ENCODE peak calls at places on chromosomes 7 and 10, in ten cellular contexts. R is WERI-Rb-1; A is CD8-positive, alpha-beta T cell; G is body of pancreas; Z is fibroblast of the aortic adventitia; O is vagina; N is A673; I is uterus; U is lower lobe of right lung; J is heart left ventricle. X is an unnamed sample.

GRCh38 chr10:102408728-102409603 is 9.6 kb downstream of the PSD start:
- DNase-seq in R (no peak), A (peak), G (peak), Z (no peak), O (no peak), N (peak), I (peak), U (peak), J (peak), X (peak)

GRCh38 chr10:47062801-47063200 is 151.6 kb downstream of the PTPN20 start:
- DNase-seq in R (peak), A (no peak), G (no peak), Z (peak), O (no peak), N (no peak), I (no peak), U (no peak), J (no peak), X (no peak)

GRCh38 chr7:132463922-132464321 is 112.3 kb downstream of the PLXNA4 start:
- DNase-seq in R (no peak), A (no peak), G (no peak), Z (no peak), O (no peak), N (no peak), I (no peak), U (no peak), J (no peak), X (no peak)

GRCh38 chr10:14601872-14602725 is 172.6 kb downstream of the FAM107B start:
- DNase-seq in R (no peak), A (peak), G (peak), Z (peak), O (no peak), N (peak), I (peak), U (peak), J (no peak), X (no peak)

GRCh38 chr7:128821724-128822123 is 8.5 kb upstream of the FLNC start:
- DNase-seq in R (no peak), A (no peak), G (no peak), Z (no peak), O (no peak), N (no peak), I (no peak), U (no peak), J (no peak), X (no peak)

GRCh38 chr7:106891545-106892410 is 26.7 kb downstream of the PIK3CG start:
- DNase-seq in R (no peak), A (no peak), G (no peak), Z (no peak), O (no peak), N (no peak), I (no peak), U (no peak), J (no peak), X (no peak)

GRCh38 chr10:125820705-125821104 is 2.4 kb downstream of the UROS start:
- DNase-seq in R (no peak), A (no peak), G (no peak), Z (no peak), O (no peak), N (no peak), I (no peak), U (no peak), J (no peak), X (no peak)

GRCh38 chr7:2956526-2957368 is 86.9 kb downstream of the CARD11 start:
- DNase-seq in R (no peak), A (no peak), G (no peak), Z (peak), O (no peak), N (no peak), I (no peak), U (no peak), J (no peak), X (no peak)

GRCh38 chr10:110074298-110074697 is 66.5 kb downstream of the ADD3 start:
- DNase-seq in R (no peak), A (no peak), G (no peak), Z (peak), O (no peak), N (no peak), I (no peak), U (no peak), J (no peak), X (no peak)

GRCh38 chr7:44145419-44145968 is 4.4 kb upstream of the MYL7 start:
- DNase-seq in R (no peak), A (peak), G (no peak), Z (no peak), O (no peak), N (no peak), I (peak), U (no peak), J (no peak), X (peak)

GRCh38 chr7:67723591-67723990 is 727.0 kb downstream of the TYW1 start:
- DNase-seq in R (peak), A (no peak), G (no peak), Z (no peak), O (no peak), N (peak), I (no peak), U (no peak), J (no peak), X (no peak)

GRCh38 chr7:154296443-154296842 is 244.2 kb downstream of the DPP6 start:
- DNase-seq in R (no peak), A (no peak), G (no peak), Z (no peak), O (no peak), N (no peak), I (no peak), U (no peak), J (no peak), X (no peak)

GRCh38 chr7:69652947-69653701 is 54.8 kb downstream of the AUTS2 start:
- DNase-seq in R (no peak), A (no peak), G (no peak), Z (no peak), O (no peak), N (no peak), I (no peak), U (no peak), J (no peak), X (no peak)

GRCh38 chr7:124898523-124898922 is 31.1 kb downstream of the POT1 start:
- DNase-seq in R (no peak), A (no peak), G (no peak), Z (no peak), O (no peak), N (no peak), I (no peak), U (no peak), J (no peak), X (no peak)

GRCh38 chr7:53350241-53350640 is 314.8 kb downstream of the POM121L12 start:
- DNase-seq in R (peak), A (no peak), G (no peak), Z (no peak), O (no peak), N (no peak), I (no peak), U (no peak), J (no peak), X (peak)

GRCh38 chr10:105950410-105950809 is 1214.1 kb downstream of the SORCS1 start:
- DNase-seq in R (peak), A (no peak), G (peak), Z (peak), O (no peak), N (peak), I (peak), U (peak), J (peak), X (peak)

GRCh38 chr7:12222889-12223579 is 11.9 kb downstream of the TMEM106B start:
- DNase-seq in R (no peak), A (no peak), G (no peak), Z (no peak), O (no peak), N (no peak), I (no peak), U (no peak), J (no peak), X (no peak)

GRCh38 chr10:47384148-47384921 is at the start of gene ZNF488:
- DNase-seq in R (peak), A (peak), G (peak), Z (peak), O (peak), N (peak), I (peak), U (peak), J (peak), X (peak)

DNA sequence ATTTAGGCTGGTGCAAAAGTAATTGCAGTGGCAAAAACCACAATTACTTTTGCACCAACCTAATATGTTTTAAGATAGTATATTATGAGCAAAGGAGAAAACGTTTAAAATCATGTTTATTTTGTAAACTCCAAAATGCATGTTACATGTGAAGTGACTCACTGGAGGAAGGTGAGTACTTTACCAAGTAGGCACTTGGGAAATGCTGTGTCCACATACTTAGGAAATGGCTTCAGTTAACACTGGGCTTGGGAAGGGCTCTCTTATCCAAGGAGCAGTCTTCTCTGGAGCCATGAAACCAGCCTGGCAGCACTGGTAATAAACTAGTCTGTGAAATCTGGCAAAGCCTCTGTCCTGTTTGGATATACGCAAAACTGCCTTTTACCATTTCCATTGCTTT is 4.4 kb downstream of the RPS24 start:
- DNase-seq in R (no peak), A (no peak), G (no peak), Z (no peak), O (no peak), N (no peak), I (no peak), U (no peak), J (no peak), X (no peak)
- H3K4me3 ChIP-seq in R (no peak), A (no peak), G (no peak), Z (no peak), O (no peak), N (no peak), I (no peak), U (no peak), J (no peak), X (no peak)

DNA sequence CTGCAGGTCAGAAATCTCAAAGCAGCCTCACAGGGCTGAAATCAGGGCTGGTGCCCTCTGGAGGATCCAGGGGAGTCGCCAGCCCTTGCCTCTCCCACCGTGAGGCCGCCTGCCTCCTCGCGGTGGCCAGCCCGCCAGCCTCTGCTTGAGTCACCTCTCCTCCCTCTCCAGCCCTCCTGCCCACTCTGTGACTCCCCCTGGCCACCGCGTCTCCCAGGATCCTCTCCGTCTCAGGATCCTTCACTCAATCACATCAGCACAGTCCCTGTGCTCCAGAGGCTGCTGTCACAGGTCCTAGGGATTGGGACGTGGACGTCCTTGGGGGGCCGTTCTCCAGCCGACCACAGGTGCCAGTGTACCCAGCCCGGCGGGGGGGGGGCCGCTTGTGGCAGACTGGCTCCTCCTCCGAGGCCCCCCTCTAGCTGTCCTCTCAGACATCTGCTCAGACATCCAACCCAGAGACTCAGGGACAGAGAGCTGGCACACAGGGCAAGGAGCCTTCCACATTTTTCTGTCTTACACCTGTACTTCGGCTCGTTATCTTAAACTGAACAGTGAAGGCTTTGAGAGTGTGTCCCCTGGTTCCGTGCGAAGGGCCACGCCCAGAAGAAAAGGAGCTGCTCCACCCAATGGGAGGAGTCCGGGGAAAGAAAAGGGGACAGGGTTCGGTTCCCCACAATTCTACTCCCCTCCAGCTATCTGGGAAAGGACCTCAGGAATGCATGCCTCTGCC is 9.4 kb upstream of the PPP2R2D start:
- DNase-seq in R (peak), A (no peak), G (peak), Z (no peak), O (no peak), N (no peak), I (no peak), U (no peak), J (no peak), X (no peak)
- TF ChIP-seq CTCF in R (peak), A (no peak), G (peak), Z (no peak), O (no peak), N (peak), I (no peak), U (no peak), J (no peak), X (no peak)

GRCh38 chr10:132497788-132498561 is 39.6 kb upstream of the INPP5A start:
- DNase-seq in R (peak), A (no peak), G (peak), Z (no peak), O (no peak), N (no peak), I (peak), U (peak), J (no peak), X (peak)

GRCh38 chr10:132495231-132495630 is 42.4 kb upstream of the INPP5A start:
- DNase-seq in R (no peak), A (no peak), G (no peak), Z (no peak), O (no peak), N (no peak), I (peak), U (no peak), J (no peak), X (no peak)

GRCh38 chr10:132494831-132495230 is 42.8 kb upstream of the INPP5A start:
- DNase-seq in R (no peak), A (no peak), G (peak), Z (no peak), O (no peak), N (no peak), I (peak), U (no peak), J (no peak), X (no peak)

GRCh38 chr10:132497083-132497680 is 40.4 kb upstream of the INPP5A start:
- DNase-seq in R (peak), A (no peak), G (peak), Z (no peak), O (no peak), N (no peak), I (peak), U (peak), J (no peak), X (no peak)

DNA sequence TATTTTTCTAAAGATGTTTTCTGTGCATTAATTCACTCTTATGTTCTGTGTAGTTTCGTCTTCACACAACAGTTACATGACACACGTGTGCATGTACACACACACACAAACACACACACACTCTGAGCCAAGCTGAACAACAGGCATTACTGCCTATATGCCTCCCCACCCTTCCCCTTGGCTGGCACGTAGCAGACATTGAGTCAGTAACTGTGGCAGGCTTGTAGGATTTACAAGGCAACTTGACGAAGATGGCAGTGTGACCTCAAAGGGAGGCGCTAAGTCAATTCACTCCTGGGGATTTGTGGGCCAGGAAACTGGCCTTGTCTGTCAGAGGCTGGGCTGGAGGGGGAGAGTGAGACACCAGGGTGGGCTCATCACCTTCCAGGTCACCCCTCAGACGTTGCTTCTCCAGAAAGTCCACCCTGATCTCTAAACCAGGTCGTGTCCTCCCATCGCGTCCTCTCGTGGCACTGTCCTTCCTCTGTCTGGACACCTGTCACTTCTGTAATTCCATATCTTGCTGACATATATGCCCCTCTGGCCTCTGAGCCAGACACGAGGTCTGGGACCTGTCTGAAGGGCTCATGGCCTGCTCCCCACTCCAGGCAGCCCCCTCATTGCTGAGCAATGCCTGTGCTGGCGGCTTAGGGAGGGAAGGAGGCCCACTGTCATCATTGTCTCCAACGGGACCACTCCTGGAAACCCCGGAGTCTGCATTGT is 41.1 kb upstream of the INPP5A start:
- DNase-seq in R (no peak), A (no peak), G (peak), Z (no peak), O (no peak), N (no peak), I (peak), U (peak), J (peak), X (no peak)
- H3K4me3 ChIP-seq in R (no peak), A (no peak), G (no peak), Z (no peak), O (no peak), N (no peak), I (no peak), U (no peak), J (no peak), X (no peak)

GRCh38 chr7:100802951-100803350 is 24.4 kb downstream of the EPHB4 start:
- DNase-seq in R (no peak), A (no peak), G (no peak), Z (no peak), O (no peak), N (no peak), I (peak), U (no peak), J (peak), X (peak)
- TF ChIP-seq CTCF in R (no peak), A (no peak), G (no peak), Z (no peak), O (no peak), N (no peak), I (no peak), U (no peak), J (no peak), X (no peak)

DNA sequence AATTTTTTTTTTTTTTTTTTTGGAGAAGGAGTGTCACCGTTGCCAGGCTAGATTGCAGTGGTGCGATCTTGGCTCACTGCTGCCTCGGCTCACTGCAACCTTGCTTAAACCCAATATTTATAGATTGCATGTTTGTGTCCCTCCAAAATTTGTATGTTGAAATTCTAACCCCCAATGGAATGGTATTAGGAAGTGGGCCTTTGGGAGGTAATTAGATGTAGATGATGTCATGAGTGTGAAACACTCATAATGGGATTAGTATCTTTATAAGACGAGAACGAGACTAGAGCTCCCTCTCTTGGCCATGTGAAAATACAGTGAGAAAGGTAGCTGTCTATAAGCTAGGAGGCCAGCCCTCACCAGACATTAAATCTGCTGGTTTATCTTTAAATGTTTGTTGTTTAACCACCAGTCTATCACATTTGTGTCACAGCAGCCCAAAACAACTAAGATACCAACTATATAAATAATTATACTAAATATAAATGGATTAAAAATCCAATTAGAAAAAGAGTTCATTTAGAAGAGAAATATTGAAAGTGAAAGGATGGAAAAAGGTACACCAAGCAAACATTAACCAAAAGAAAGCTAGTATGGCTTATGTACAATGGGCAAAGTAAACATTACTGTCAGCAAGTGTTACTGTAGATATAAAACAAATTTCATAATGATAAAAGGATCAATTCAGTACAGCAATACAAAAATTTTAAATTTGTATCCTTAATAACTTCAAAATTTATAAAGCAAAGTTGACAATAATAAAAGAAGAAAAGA is 9.3 kb downstream of the TCAF1 start:
- DNase-seq in R (peak), A (no peak), G (no peak), Z (peak), O (no peak), N (peak), I (no peak), U (no peak), J (no peak), X (no peak)
- H3K4me3 ChIP-seq in R (no peak), A (no peak), G (no peak), Z (no peak), O (no peak), N (no peak), I (no peak), U (no peak), J (no peak), X (no peak)